ENCODE peak calls at places on chromosomes 16 and 17, in eight cellular contexts. D, J, G, Z, Q, L, U and O are unnamed samples.

GRCh38 chr17:65589321-65589720 is 27.9 kb upstream of the AXIN2 start:
- DNase-seq in D (no peak), J (no peak), G (no peak), Z (no peak), Q (no peak), L (no peak), U (no peak), O (no peak)

GRCh38 chr16:15440852-15441251 is 6.5 kb downstream of the BMERB1 start:
- DNase-seq in D (no peak), J (no peak), G (no peak), Z (peak), Q (no peak), L (no peak), U (no peak), O (no peak)

GRCh38 chr17:66803474-66803951 is 31.4 kb upstream of the CACNG5 start:
- DNase-seq in D (no peak), J (no peak), G (no peak), Z (no peak), Q (no peak), L (no peak), U (no peak), O (peak)

GRCh38 chr17:10987786-10988185 is 149.9 kb upstream of the PIRT start:
- DNase-seq in D (no peak), J (no peak), G (no peak), Z (no peak), Q (no peak), L (no peak), U (no peak), O (no peak)

GRCh38 chr17:4722678-4723240 is 8.5 kb upstream of the MED11 start:
- DNase-seq in D (no peak), J (no peak), G (no peak), Z (no peak), Q (no peak), L (no peak), U (no peak), O (no peak)

GRCh38 chr17:29195465-29196081 is 15.4 kb upstream of the MYO18A start:
- DNase-seq in D (no peak), J (no peak), G (peak), Z (no peak), Q (no peak), L (no peak), U (no peak), O (no peak)

GRCh38 chr17:62753562-62753961 is 54.6 kb downstream of the MARCHF10 start:
- DNase-seq in D (no peak), J (no peak), G (no peak), Z (no peak), Q (no peak), L (no peak), U (no peak), O (no peak)

GRCh38 chr16:83603981-83604570 is 203.7 kb upstream of the HSBP1 start:
- DNase-seq in D (no peak), J (no peak), G (no peak), Z (no peak), Q (no peak), L (no peak), U (no peak), O (no peak)

GRCh38 chr16:1800703-1801102 is 7.2 kb upstream of the IGFALS start:
- DNase-seq in D (no peak), J (no peak), G (no peak), Z (no peak), Q (no peak), L (no peak), U (no peak), O (peak)

GRCh38 chr16:26301516-26301915 is 609.8 kb downstream of the HS3ST4 start:
- DNase-seq in D (no peak), J (no peak), G (no peak), Z (no peak), Q (no peak), L (no peak), U (no peak), O (no peak)

GRCh38 chr16:58678716-58679115 is 5.9 kb downstream of the SLC38A7 start:
- DNase-seq in D (no peak), J (no peak), G (no peak), Z (peak), Q (no peak), L (no peak), U (no peak), O (peak)

GRCh38 chr16:66508261-66508913 is 41.5 kb downstream of the TK2 start:
- DNase-seq in D (no peak), J (peak), G (peak), Z (peak), Q (no peak), L (no peak), U (peak), O (peak)

GRCh38 chr17:44569459-44569858 is 12.2 kb downstream of the FZD2 start:
- DNase-seq in D (no peak), J (no peak), G (no peak), Z (no peak), Q (no peak), L (no peak), U (no peak), O (no peak)

DNA sequence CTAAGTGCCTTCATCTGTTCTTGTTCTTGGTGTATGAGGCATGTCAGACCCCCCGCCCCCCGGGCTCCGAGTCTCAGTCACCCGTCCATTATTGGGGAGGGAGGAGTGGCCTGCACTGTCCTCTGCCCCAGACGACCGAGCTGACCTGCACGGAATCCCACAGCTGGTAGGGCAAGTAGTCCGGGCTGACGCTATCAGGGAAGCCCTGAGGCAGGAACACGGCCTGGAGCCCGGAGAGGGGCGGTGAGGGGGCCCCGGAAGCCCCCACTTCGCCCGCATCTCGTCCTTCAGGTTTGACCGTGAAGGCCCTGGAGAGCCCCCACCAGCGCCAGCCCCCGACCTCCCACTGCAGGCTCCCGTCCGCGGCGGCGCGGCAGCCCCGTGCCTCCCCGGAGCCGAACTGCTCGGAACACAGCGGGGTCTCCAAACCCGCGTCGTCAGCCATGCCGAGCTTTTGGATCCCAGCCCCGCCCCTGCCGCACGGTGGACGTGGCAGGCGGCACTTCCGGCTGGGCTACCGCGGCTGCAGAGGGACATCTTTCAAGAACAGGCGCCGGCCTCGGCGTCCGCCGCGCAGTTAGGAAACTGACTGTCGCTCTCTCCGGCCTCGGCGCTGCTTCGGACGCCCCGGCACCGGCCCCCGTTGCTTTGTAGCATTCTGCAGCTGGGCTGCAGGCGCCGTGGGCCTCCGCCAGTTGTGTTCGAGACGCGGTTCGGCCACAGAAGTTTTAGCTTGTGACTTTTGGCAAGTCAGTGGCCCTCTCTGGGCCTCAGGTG is at the start of gene RUSF1:
- DNase-seq in D (peak), J (peak), G (peak), Z (peak), Q (peak), L (peak), U (peak), O (peak)
- TF ChIP-seq POLR2A in D (peak), J (peak), G (peak), Z (peak), Q (peak), L (peak), U (no peak), O (peak)

DNA sequence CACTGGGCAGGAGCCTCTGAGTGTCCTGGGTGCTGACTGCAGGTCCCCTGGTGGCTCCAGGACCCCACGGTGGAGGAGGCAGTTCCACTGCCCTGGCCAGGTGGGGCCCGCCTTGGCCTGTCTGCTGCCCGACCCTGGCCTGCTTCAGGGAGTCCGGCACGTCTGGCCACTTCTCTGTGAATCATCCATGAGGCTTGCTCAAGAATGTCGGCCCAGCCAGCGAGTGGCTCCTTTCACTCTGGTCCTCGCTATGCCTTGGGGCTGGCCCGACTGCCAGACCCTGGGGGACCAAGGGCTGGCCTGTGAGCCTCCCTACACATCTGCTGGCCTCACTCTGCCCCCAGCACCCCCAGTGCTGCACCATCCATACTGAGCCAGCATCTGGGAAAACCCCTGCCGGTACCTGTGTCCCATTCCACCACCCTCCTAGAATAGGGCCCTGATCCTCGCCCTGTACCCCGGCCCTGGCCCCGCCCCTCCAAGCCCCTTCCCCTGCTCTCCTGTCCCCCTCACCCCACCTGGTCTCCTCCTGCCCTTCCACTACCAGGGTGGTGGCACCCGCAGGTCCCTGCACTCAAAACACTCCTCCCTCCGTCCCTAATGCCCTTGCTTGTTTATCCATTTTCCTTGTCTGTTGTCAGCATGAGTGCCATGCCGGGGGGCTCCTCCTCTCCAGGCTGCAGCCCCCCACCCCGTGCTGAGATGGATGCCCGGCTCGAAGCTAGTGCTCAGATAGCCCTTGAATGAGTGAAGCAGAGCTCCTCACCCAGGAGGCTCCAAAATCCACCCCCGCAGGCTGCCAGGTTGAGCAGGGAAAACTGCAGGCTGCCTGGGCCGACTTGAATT is 35.5 kb downstream of the ADCY7 start:
- DNase-seq in D (no peak), J (no peak), G (peak), Z (no peak), Q (no peak), L (no peak), U (no peak), O (peak)
- TF ChIP-seq POLR2A in D (no peak), J (no peak), G (no peak), Z (no peak), Q (no peak), L (no peak), U (no peak), O (no peak)

DNA sequence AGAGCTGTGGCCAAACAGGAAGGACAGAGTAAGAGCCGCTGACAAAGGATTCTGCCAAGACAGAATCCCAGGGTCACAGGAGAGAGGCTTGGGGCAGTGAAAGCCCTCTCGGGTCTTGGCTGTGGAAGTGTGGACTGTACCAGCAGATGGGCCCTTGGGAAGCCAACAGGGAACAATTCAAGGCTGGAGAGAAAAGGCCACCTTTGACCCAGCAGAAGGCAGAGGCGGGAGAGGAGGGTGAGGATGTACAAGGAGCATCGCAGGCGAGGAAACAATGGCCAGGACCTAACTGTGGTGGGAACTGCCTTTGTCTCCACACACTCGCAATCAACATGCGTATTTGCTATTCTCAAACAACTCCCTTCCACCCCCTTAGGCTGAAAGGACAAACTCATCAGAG is 15.7 kb downstream of the CARHSP1 start:
- DNase-seq in D (no peak), J (no peak), G (no peak), Z (no peak), Q (no peak), L (no peak), U (no peak), O (peak)
- TF ChIP-seq POLR2A in D (no peak), J (no peak), G (no peak), Z (no peak), Q (no peak), L (no peak), U (no peak), O (no peak)

GRCh38 chr16:72990003-72990521 is 57.9 kb downstream of the ZFHX3 start:
- DNase-seq in D (peak), J (peak), G (peak), Z (no peak), Q (peak), L (peak), U (peak), O (peak)
- TF ChIP-seq POLR2A in D (no peak), J (no peak), G (no peak), Z (no peak), Q (peak), L (no peak), U (no peak), O (no peak)

GRCh38 chr16:85615852-85616607 is 2.9 kb downstream of the GSE1 start:
- DNase-seq in D (peak), J (peak), G (peak), Z (peak), Q (peak), L (peak), U (peak), O (peak)
- TF ChIP-seq POLR2A in D (no peak), J (no peak), G (no peak), Z (no peak), Q (no peak), L (no peak), U (no peak), O (no peak)

GRCh38 chr16:29907973-29908372 is 7.7 kb downstream of the ASPHD1 start:
- DNase-seq in D (no peak), J (no peak), G (no peak), Z (no peak), Q (no peak), L (no peak), U (no peak), O (no peak)
- TF ChIP-seq POLR2A in D (no peak), J (no peak), G (no peak), Z (no peak), Q (no peak), L (no peak), U (no peak), O (no peak)